ENCODE peak calls at places on chromosomes 16 and 17, in seven cellular contexts. N is activated effector memory CD4-positive, alpha-beta T cell treated with anti-CD3 and anti-CD28 coated beads, Interleukin-2, amount 50 U/mL, for 16 hours; E is HEK293T; B is stimulated activated CD8-positive, alpha-beta memory T cell treated with anti-CD3 and anti-CD28 coated beads, Interleukin-4, amount 100 ng/mL, for 48 hours; W is mucosa of descending colon; M is GM13977; Q is HTR-8/SVneo. C is an unnamed sample.

GRCh38 chr17:61504697-61505096 is 52.5 kb downstream of the TBX4 start:
- DNase-seq in Q (peak; percentile 89), B (no peak), E (no peak), N (no peak), W (no peak), M (no peak), C (no peak)

GRCh38 chr16:87129771-87130170 is 187.4 kb downstream of the C16orf95 start:
- DNase-seq in Q (peak; percentile 81), E (no peak), B (no peak), M (no peak), N (no peak), W (no peak), C (no peak)

GRCh38 chr17:17675925-17676534 is 5.2 kb upstream of the RAI1 start:
- DNase-seq in M (no peak), E (no peak), N (no peak), Q (no peak), B (no peak), W (no peak), C (peak; percentile 80)

GRCh38 chr17:76530489-76530814 is 7.1 kb downstream of the CYGB start:
- DNase-seq in M (no peak), W (no peak), Q (no peak), E (no peak), N (no peak), B (no peak), C (no peak)

GRCh38 chr16:21301168-21301894 is 23.2 kb upstream of the CRYM start:
- DNase-seq in N (peak; percentile 73), M (peak; percentile 84), B (peak; percentile 61), Q (peak; percentile 77), W (peak; percentile 91), E (peak; percentile 76), C (peak; percentile 86)

GRCh38 chr17:70006159-70006558 is 68.9 kb upstream of the KCNJ16 start:
- DNase-seq in B (no peak), N (no peak), Q (no peak), M (no peak), W (no peak), E (no peak), C (no peak)

GRCh38 chr17:82018152-82019041 is 4.3 kb downstream of the CENPX start:
- DNase-seq in N (no peak), B (no peak), E (no peak), W (no peak), Q (no peak), M (no peak), C (no peak)

GRCh38 chr16:24853169-24853824 is 7.5 kb downstream of the SLC5A11 start:
- DNase-seq in Q (no peak), B (no peak), E (no peak), N (no peak), M (no peak), W (no peak), C (no peak)

GRCh38 chr17:30824002-30824355 is 513 bp downstream of the CRLF3 start:
- DNase-seq in E (peak; percentile 12), Q (peak; percentile 43), B (peak; percentile 64), W (no peak), M (peak; percentile 53), N (peak; percentile 74), C (no peak)

GRCh38 chr17:70947215-70947614 is 777.9 kb downstream of the KCNJ2 start:
- DNase-seq in N (no peak), B (no peak), W (no peak), Q (no peak), E (no peak), M (no peak), C (no peak)

GRCh38 chr17:36546418-36547093 is 1.8 kb downstream of the GGNBP2 start:
- DNase-seq in Q (no peak), B (no peak), M (no peak), N (no peak), W (no peak), E (no peak), C (no peak)

GRCh38 chr17:36527851-36528250 is 6.8 kb downstream of the MYO19 start:
- DNase-seq in W (no peak), B (no peak), Q (no peak), E (no peak), M (no peak), N (peak; percentile 59), C (no peak)

GRCh38 chr16:65958096-65958495 is 408.4 kb upstream of the CDH5 start:
- DNase-seq in W (no peak), M (no peak), E (no peak), B (no peak), N (no peak), Q (no peak), C (no peak)

GRCh38 chr16:28623172-28623711 is 13.4 kb upstream of the SULT1A1 start:
- DNase-seq in B (peak; percentile 79), W (peak; percentile 85), M (peak; percentile 54), N (peak; percentile 85), Q (no peak), E (no peak), C (no peak)

GRCh38 chr17:39935896-39936295 is 8.4 kb downstream of the LRRC3C start:
- DNase-seq in N (no peak), Q (no peak), B (no peak), E (no peak), M (no peak), W (no peak), C (no peak)

GRCh38 chr17:77581480-77581879 is 377.0 kb upstream of the TNRC6C start:
- DNase-seq in B (no peak), N (peak; percentile 33), E (no peak), W (no peak), Q (no peak), M (no peak), C (peak; percentile 71)

GRCh38 chr17:37518816-37519215 is 29.1 kb downstream of the DUSP14 start:
- DNase-seq in E (no peak), N (no peak), B (no peak), M (no peak), W (no peak), Q (no peak), C (peak; percentile 29)

GRCh38 chr17:45240905-45241314 is 19.2 kb downstream of the FMNL1 start:
- DNase-seq in Q (no peak), M (no peak), W (no peak), B (no peak), N (no peak), E (no peak), C (no peak)

GRCh38 chr17:65074778-65075250 is 18.3 kb upstream of the GNA13 start:
- DNase-seq in B (no peak), E (no peak), Q (no peak), N (no peak), W (peak; percentile 73), M (no peak), C (no peak)

GRCh38 chr16:6247150-6247549 is 1085.5 kb upstream of the RBFOX1 start:
- DNase-seq in W (no peak), B (no peak), Q (no peak), N (no peak), M (no peak), E (no peak), C (no peak)

GRCh38 chr16:74657873-74658642 is 8.6 kb downstream of the RFWD3 start:
- DNase-seq in B (no peak), W (no peak), E (no peak), M (no peak), Q (no peak), N (no peak), C (no peak)

GRCh38 chr16:24568392-24568791 is 29.0 kb downstream of the RBBP6 start:
- DNase-seq in E (no peak), N (no peak), W (no peak), B (no peak), Q (no peak), M (no peak), C (peak; percentile 20)

GRCh38 chr17:43418441-43419374 is 19.9 kb downstream of the ARL4D start:
- DNase-seq in N (no peak), E (peak; percentile 39), Q (peak; percentile 95), M (no peak), W (no peak), B (no peak), C (no peak)

GRCh38 chr16:31052131-31052530 is 18.8 kb downstream of the STX4 start:
- DNase-seq in M (no peak), B (peak; percentile 37), E (no peak), W (no peak), N (no peak), Q (peak; percentile 91), C (peak; percentile 63)

GRCh38 chr17:64128787-64129514 is 993 bp downstream of the ERN1 start:
- DNase-seq in E (peak; percentile 35), B (no peak), N (peak; percentile 71), M (no peak), W (peak; percentile 68), Q (no peak), C (peak; percentile 46)